ENCODE peak calls at places on chromosome 6, in six cellular contexts. C, S, B, M, E and G are unnamed samples.

GRCh38 chr6:156779206-156780116 is 2.3 kb downstream of the ARID1B start:
- DNase-seq in E (peak; percentile 52), B (peak; percentile 69), M (peak; percentile 68), S (peak; percentile 46), C (peak; percentile 52), G (peak; percentile 69)

GRCh38 chr6:27839303-27840081 is 72.7 kb downstream of the OR2B2 start:
- DNase-seq in B (peak; percentile 82), E (peak; percentile 42), S (peak; percentile 21), M (no peak), C (peak; percentile 17), G (no peak)

GRCh38 chr6:116971959-116972358 is 94.9 kb downstream of the RFX6 start:
- DNase-seq in E (peak; percentile 41), C (no peak), S (peak; percentile 48), M (peak; percentile 8), B (peak; percentile 58), G (no peak)

GRCh38 chr6:11236915-11237314 is 4.4 kb upstream of the NEDD9 start:
- DNase-seq in B (no peak), S (no peak), E (no peak), M (no peak), C (no peak), G (no peak)

GRCh38 chr6:137427670-137428290 is 66.4 kb downstream of the OLIG3 start:
- DNase-seq in M (no peak), E (no peak), S (no peak), C (no peak), B (no peak), G (no peak)

GRCh38 chr6:152471459-152472070 is 165.6 kb downstream of the SYNE1 start:
- DNase-seq in C (no peak), S (no peak), B (peak; percentile 49), M (no peak), E (peak; percentile 62), G (no peak)

GRCh38 chr6:128403618-128404444 is 116.6 kb downstream of the PTPRK start:
- DNase-seq in M (no peak), B (no peak), C (no peak), S (no peak), E (no peak), G (no peak)

GRCh38 chr6:157944983-157945931 is 36.4 kb upstream of the SYNJ2 start:
- DNase-seq in C (no peak), B (no peak), M (peak; percentile 77), S (no peak), E (no peak), G (peak; percentile 68)

GRCh38 chr6:38113810-38114577 is 294.5 kb downstream of the ZFAND3 start:
- DNase-seq in B (no peak), M (no peak), E (no peak), S (no peak), C (no peak), G (no peak)

GRCh38 chr6:164188861-164189260 is 774.3 kb downstream of the QKI start:
- DNase-seq in C (no peak), E (no peak), S (no peak), B (no peak), M (no peak), G (no peak)

GRCh38 chr6:44074383-44075136 is 52.7 kb downstream of the MRPL14 start:
- DNase-seq in E (peak; percentile 87), B (peak; percentile 94), S (peak; percentile 89), C (peak; percentile 66), M (peak; percentile 82), G (peak; percentile 75)

GRCh38 chr6:12356983-12357972 is 67.1 kb downstream of the EDN1 start:
- DNase-seq in S (no peak), E (no peak), M (no peak), C (no peak), B (no peak), G (no peak)